ENCODE peak calls at places on chromosomes 4 and X, in five cellular contexts. N, A, U, R and G are unnamed samples.

GRCh38 chr4:170097681-170098080 is 7.9 kb upstream of the AADAT start:
- DNase-seq in N (no peak), A (no peak), U (no peak), R (no peak), G (no peak)

GRCh38 chr4:137749466-137749865 is 217.2 kb upstream of the PCDH18 start:
- DNase-seq in N (no peak), A (no peak), U (no peak), R (peak; percentile 87), G (no peak)

GRCh38 chrX:39012561-39013209 is 211.4 kb downstream of the MID1IP1 start:
- DNase-seq in N (no peak), A (peak; percentile 20), U (no peak), R (peak; percentile 1), G (no peak)

GRCh38 chr4:110306363-110306762 is 107.9 kb upstream of the ELOVL6 start:
- DNase-seq in N (no peak), A (no peak), U (no peak), R (peak; percentile 24), G (no peak)

GRCh38 chr4:169345207-169345788 is 74.5 kb upstream of the SH3RF1 start:
- DNase-seq in N (no peak), A (peak; percentile 83), U (no peak), R (peak; percentile 15), G (peak; percentile 30)

GRCh38 chr4:9901262-9901661 is 119.8 kb downstream of the DRD5 start:
- DNase-seq in N (no peak), A (no peak), U (no peak), R (no peak), G (no peak)

GRCh38 chr4:81412941-81413488 is 58.7 kb downstream of the RASGEF1B start:
- DNase-seq in N (no peak), A (no peak), U (no peak), R (no peak), G (no peak)

GRCh38 chrX:134542485-134542884 is 82.5 kb downstream of the HPRT1 start:
- DNase-seq in N (no peak), A (peak; percentile 19), U (no peak), R (peak; percentile 86), G (no peak)

GRCh38 chrX:118988913-118989312 is 14.5 kb downstream of the LONRF3 start:
- DNase-seq in N (no peak), A (no peak), U (no peak), R (no peak), G (no peak)

GRCh38 chrX:14409341-14409740 is 120.0 kb upstream of the GLRA2 start:
- DNase-seq in N (no peak), A (peak; percentile 3), U (no peak), R (peak; percentile 2), G (no peak)

GRCh38 chr4:48780867-48781219 is 764 bp upstream of the FRYL start:
- DNase-seq in N (peak; percentile 32), A (no peak), U (peak; percentile 64), R (peak; percentile 57), G (no peak)

GRCh38 chr4:183798921-183799307 is 106.2 kb upstream of the STOX2 start:
- DNase-seq in N (no peak), A (no peak), U (no peak), R (no peak), G (no peak)

GRCh38 chrX:130111220-130111934 is 1.1 kb upstream of the ELF4 start:
- DNase-seq in N (no peak), A (no peak), U (no peak), R (no peak), G (no peak)

GRCh38 chr4:6555519-6555918 is 19.5 kb upstream of the MAN2B2 start:
- DNase-seq in N (no peak), A (no peak), U (no peak), R (no peak), G (no peak)

GRCh38 chr4:152535236-152535902 is 523 bp downstream of the FBXW7 start:
- DNase-seq in N (no peak), A (peak; percentile 4), U (peak; percentile 66), R (no peak), G (no peak)

GRCh38 chr4:610411-611261 is 14.7 kb upstream of the PDE6B start:
- DNase-seq in N (no peak), A (no peak), U (peak; percentile 36), R (peak; percentile 41), G (no peak)

GRCh38 chrX:55640854-55641253 is 17.7 kb downstream of the FOXR2 start:
- DNase-seq in N (no peak), A (no peak), U (no peak), R (no peak), G (no peak)

GRCh38 chr4:40211224-40212185 is 14.7 kb downstream of the RHOH start:
- DNase-seq in N (no peak), A (no peak), U (no peak), R (peak; percentile 34), G (no peak)

GRCh38 chr4:185472063-185472542 is 570 bp upstream of the CCDC110 start:
- DNase-seq in N (no peak), A (no peak), U (no peak), R (peak; percentile 15), G (no peak)

GRCh38 chr4:177401658-177402273 is 40.5 kb downstream of the AGA start:
- DNase-seq in N (no peak), A (no peak), U (no peak), R (no peak), G (no peak)

GRCh38 chrX:35722128-35722527 is 76.0 kb upstream of the MAGEB16 start:
- DNase-seq in N (no peak), A (no peak), U (no peak), R (no peak), G (no peak)